ENCODE peak calls at places on chromosome 20, in six cellular contexts. One of them, this sample, is unnamed.

GRCh38 chr20:63822276-63822696 is 8.8 kb downstream of the ZBTB46 start:
- DNase-seq in midbrain: peak
- DNase-seq in HuH-7.5: no peak
- DNase-seq in NCI-H2081: no peak
- DNase-seq in SK-MEL-5: no peak
- DNase-seq in left kidney: peak
- DNase-seq in this sample: no peak

GRCh38 chr20:910132-910839 is 5.8 kb downstream of the ANGPT4 start:
- DNase-seq in SK-MEL-5: no peak
- DNase-seq in NCI-H2081: no peak
- DNase-seq in midbrain: no peak
- DNase-seq in HuH-7.5: no peak
- DNase-seq in left kidney: no peak
- DNase-seq in this sample: no peak

GRCh38 chr20:50799176-50799889 is 4.5 kb downstream of the BCAS4 start:
- DNase-seq in NCI-H2081: no peak
- DNase-seq in midbrain: no peak
- DNase-seq in SK-MEL-5: no peak
- DNase-seq in left kidney: no peak
- DNase-seq in HuH-7.5: no peak
- DNase-seq in this sample: no peak

GRCh38 chr20:36203861-36204260 is 32.4 kb upstream of the AAR2 start:
- DNase-seq in SK-MEL-5: no peak
- DNase-seq in midbrain: no peak
- DNase-seq in HuH-7.5: no peak
- DNase-seq in left kidney: peak
- DNase-seq in NCI-H2081: no peak
- DNase-seq in this sample: no peak

GRCh38 chr20:59019217-59019616 is at the start of gene TUBB1:
- DNase-seq in SK-MEL-5: no peak
- DNase-seq in midbrain: no peak
- DNase-seq in NCI-H2081: no peak
- DNase-seq in left kidney: no peak
- DNase-seq in HuH-7.5: no peak
- DNase-seq in this sample: peak

GRCh38 chr20:14928083-14928482 is 590.7 kb upstream of the FLRT3 start:
- DNase-seq in NCI-H2081: no peak
- DNase-seq in left kidney: no peak
- DNase-seq in SK-MEL-5: no peak
- DNase-seq in midbrain: no peak
- DNase-seq in HuH-7.5: no peak
- DNase-seq in this sample: no peak

GRCh38 chr20:38926934-38927616 is 858 bp downstream of the FAM83D start:
- DNase-seq in SK-MEL-5: no peak
- DNase-seq in left kidney: no peak
- DNase-seq in HuH-7.5: no peak
- DNase-seq in midbrain: no peak
- DNase-seq in NCI-H2081: no peak
- DNase-seq in this sample: peak

GRCh38 chr20:12030470-12030869 is 112.8 kb downstream of the BTBD3 start:
- DNase-seq in left kidney: peak
- DNase-seq in NCI-H2081: peak
- DNase-seq in SK-MEL-5: no peak
- DNase-seq in midbrain: no peak
- DNase-seq in HuH-7.5: no peak
- DNase-seq in this sample: no peak